ENCODE peak calls at places on chromosomes 13 and 19, in five cellular contexts. One of them, this sample, is unnamed.

GRCh38 chr13:113096052-113096744 is 9.4 kb upstream of the F7 start:
- DNase-seq in RWPE1: no peak
- DNase-seq in IMR-90: no peak
- DNase-seq in CD4-positive, alpha-beta T cell: no peak
- DNase-seq in CD8-positive, alpha-beta T cell: no peak
- DNase-seq in this sample: no peak

GRCh38 chr13:95113601-95114000 is 187.7 kb downstream of the ABCC4 start:
- DNase-seq in RWPE1: no peak
- DNase-seq in IMR-90: no peak
- DNase-seq in CD4-positive, alpha-beta T cell: no peak
- DNase-seq in CD8-positive, alpha-beta T cell: no peak
- DNase-seq in this sample: no peak

GRCh38 chr13:46962286-46962941 is 65.6 kb upstream of the HTR2A start:
- DNase-seq in RWPE1: peak
- DNase-seq in IMR-90: peak
- DNase-seq in CD4-positive, alpha-beta T cell: no peak
- DNase-seq in CD8-positive, alpha-beta T cell: no peak
- DNase-seq in this sample: no peak

GRCh38 chr13:49604570-49604969 is 19.2 kb upstream of the RCBTB1 start:
- DNase-seq in RWPE1: no peak
- DNase-seq in IMR-90: no peak
- DNase-seq in CD4-positive, alpha-beta T cell: no peak
- DNase-seq in CD8-positive, alpha-beta T cell: no peak
- DNase-seq in this sample: no peak

GRCh38 chr13:43376596-43376995 is 353.2 kb downstream of the DNAJC15 start:
- DNase-seq in RWPE1: no peak
- DNase-seq in IMR-90: no peak
- DNase-seq in CD4-positive, alpha-beta T cell: no peak
- DNase-seq in CD8-positive, alpha-beta T cell: no peak
- DNase-seq in this sample: no peak

GRCh38 chr13:24355103-24355502 is 45.7 kb downstream of the C1QTNF9 start:
- DNase-seq in RWPE1: no peak
- DNase-seq in IMR-90: no peak
- DNase-seq in CD4-positive, alpha-beta T cell: no peak
- DNase-seq in CD8-positive, alpha-beta T cell: no peak
- DNase-seq in this sample: no peak

GRCh38 chr19:925087-925911 is 536 bp upstream of the ARID3A start:
- DNase-seq in RWPE1: peak
- DNase-seq in IMR-90: peak
- DNase-seq in CD4-positive, alpha-beta T cell: peak
- DNase-seq in CD8-positive, alpha-beta T cell: peak
- DNase-seq in this sample: peak

GRCh38 chr19:45637890-45638667 is 1.1 kb downstream of the EML2 start:
- DNase-seq in RWPE1: peak
- DNase-seq in IMR-90: peak
- DNase-seq in CD4-positive, alpha-beta T cell: no peak
- DNase-seq in CD8-positive, alpha-beta T cell: no peak
- DNase-seq in this sample: no peak

GRCh38 chr13:51559916-51560315 is 24.3 kb upstream of the WDFY2 start:
- DNase-seq in RWPE1: no peak
- DNase-seq in IMR-90: no peak
- DNase-seq in CD4-positive, alpha-beta T cell: no peak
- DNase-seq in CD8-positive, alpha-beta T cell: no peak
- DNase-seq in this sample: no peak

GRCh38 chr13:113471844-113472243 is 18.6 kb upstream of the ADPRHL1 start:
- DNase-seq in RWPE1: no peak
- DNase-seq in IMR-90: no peak
- DNase-seq in CD4-positive, alpha-beta T cell: no peak
- DNase-seq in CD8-positive, alpha-beta T cell: no peak
- DNase-seq in this sample: no peak

GRCh38 chr19:6047741-6048231 is 62.5 kb downstream of the RFX2 start:
- DNase-seq in RWPE1: peak
- DNase-seq in IMR-90: peak
- DNase-seq in CD4-positive, alpha-beta T cell: no peak
- DNase-seq in CD8-positive, alpha-beta T cell: peak
- DNase-seq in this sample: no peak

GRCh38 chr19:40642757-40643325 is 41.7 kb downstream of the LTBP4 start:
- DNase-seq in RWPE1: no peak
- DNase-seq in IMR-90: no peak
- DNase-seq in CD4-positive, alpha-beta T cell: no peak
- DNase-seq in CD8-positive, alpha-beta T cell: no peak
- DNase-seq in this sample: no peak

GRCh38 chr13:41356788-41357187 is 45.7 kb downstream of the NAA16 start:
- DNase-seq in RWPE1: no peak
- DNase-seq in IMR-90: no peak
- DNase-seq in CD4-positive, alpha-beta T cell: peak
- DNase-seq in CD8-positive, alpha-beta T cell: peak
- DNase-seq in this sample: no peak

GRCh38 chr19:2478756-2479555 is 3.0 kb downstream of the GADD45B start:
- DNase-seq in RWPE1: no peak
- DNase-seq in IMR-90: peak
- DNase-seq in CD4-positive, alpha-beta T cell: peak
- DNase-seq in CD8-positive, alpha-beta T cell: peak
- DNase-seq in this sample: no peak

GRCh38 chr13:97715763-97716162 is 237.7 kb upstream of the IPO5 start:
- DNase-seq in RWPE1: no peak
- DNase-seq in IMR-90: no peak
- DNase-seq in CD4-positive, alpha-beta T cell: no peak
- DNase-seq in CD8-positive, alpha-beta T cell: no peak
- DNase-seq in this sample: no peak

GRCh38 chr13:31073859-31074718 is 87.6 kb downstream of the HSPH1 start:
- DNase-seq in RWPE1: no peak
- DNase-seq in IMR-90: peak
- DNase-seq in CD4-positive, alpha-beta T cell: no peak
- DNase-seq in CD8-positive, alpha-beta T cell: no peak
- DNase-seq in this sample: peak

GRCh38 chr13:93386191-93386590 is 159.6 kb downstream of the GPC6 start:
- DNase-seq in RWPE1: no peak
- DNase-seq in IMR-90: no peak
- DNase-seq in CD4-positive, alpha-beta T cell: no peak
- DNase-seq in CD8-positive, alpha-beta T cell: no peak
- DNase-seq in this sample: no peak

GRCh38 chr19:4371898-4372629 is 28.3 kb downstream of the SH3GL1 start:
- DNase-seq in RWPE1: no peak
- DNase-seq in IMR-90: no peak
- DNase-seq in CD4-positive, alpha-beta T cell: no peak
- DNase-seq in CD8-positive, alpha-beta T cell: no peak
- DNase-seq in this sample: no peak

GRCh38 chr19:4372630-4373367 is 27.5 kb downstream of the SH3GL1 start:
- DNase-seq in RWPE1: no peak
- DNase-seq in IMR-90: no peak
- DNase-seq in CD4-positive, alpha-beta T cell: no peak
- DNase-seq in CD8-positive, alpha-beta T cell: no peak
- DNase-seq in this sample: no peak

GRCh38 chr19:4369888-4370260 is 26.5 kb downstream of the MPND start:
- DNase-seq in RWPE1: peak
- DNase-seq in IMR-90: peak
- DNase-seq in CD4-positive, alpha-beta T cell: peak
- DNase-seq in CD8-positive, alpha-beta T cell: peak
- DNase-seq in this sample: no peak

GRCh38 chr19:4370418-4371041 is 27.2 kb downstream of the MPND start:
- DNase-seq in RWPE1: no peak
- DNase-seq in IMR-90: no peak
- DNase-seq in CD4-positive, alpha-beta T cell: no peak
- DNase-seq in CD8-positive, alpha-beta T cell: no peak
- DNase-seq in this sample: no peak

DNA sequence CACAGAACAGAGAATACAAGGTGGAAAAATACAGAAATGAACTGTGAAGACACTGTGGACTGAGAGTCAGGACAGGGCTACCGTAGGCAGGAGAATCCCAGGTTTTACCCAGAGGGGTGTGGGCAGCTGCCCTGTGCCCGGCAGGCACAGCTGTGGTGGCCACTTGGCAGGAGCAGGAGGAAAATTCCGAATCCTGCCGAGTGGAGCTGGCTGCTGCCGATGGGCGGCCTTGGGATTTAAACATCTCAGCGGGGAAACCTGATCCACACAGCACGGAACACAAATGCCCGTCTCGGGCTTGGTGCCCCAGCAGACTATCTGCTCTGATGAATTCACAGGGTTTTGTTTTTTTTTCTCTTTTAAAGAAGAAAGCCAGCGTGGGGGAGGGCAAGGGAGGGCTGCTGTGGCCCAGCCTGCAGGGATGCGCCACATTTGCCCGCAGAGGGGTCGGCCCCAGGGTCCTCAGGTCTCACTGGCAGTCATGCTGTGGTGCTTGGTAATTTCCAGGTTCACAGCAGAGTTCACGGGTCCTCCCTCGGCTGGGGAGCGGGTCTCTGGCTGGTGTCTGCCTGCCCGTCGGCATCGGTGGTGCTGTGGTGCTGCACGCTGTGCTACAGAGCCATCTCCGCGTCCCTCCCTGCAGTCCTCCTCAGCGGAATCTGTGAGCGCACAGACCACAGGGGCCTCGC is 28.0 kb downstream of the MPND start:
- DNase-seq in RWPE1: no peak
- DNase-seq in IMR-90: no peak
- DNase-seq in CD4-positive, alpha-beta T cell: no peak
- DNase-seq in CD8-positive, alpha-beta T cell: no peak
- DNase-seq in this sample: no peak
- TF ChIP-seq CTCF in RWPE1: no peak
- TF ChIP-seq CTCF in IMR-90: no peak
- TF ChIP-seq CTCF in CD4-positive, alpha-beta T cell: no peak
- TF ChIP-seq CTCF in CD8-positive, alpha-beta T cell: no peak
- TF ChIP-seq CTCF in this sample: no peak

GRCh38 chr13:39820606-39821005 is 165.1 kb downstream of the COG6 start:
- DNase-seq in RWPE1: no peak
- DNase-seq in IMR-90: no peak
- DNase-seq in CD4-positive, alpha-beta T cell: no peak
- DNase-seq in CD8-positive, alpha-beta T cell: no peak
- DNase-seq in this sample: no peak
- TF ChIP-seq CTCF in RWPE1: no peak
- TF ChIP-seq CTCF in IMR-90: no peak
- TF ChIP-seq CTCF in CD4-positive, alpha-beta T cell: no peak
- TF ChIP-seq CTCF in CD8-positive, alpha-beta T cell: no peak
- TF ChIP-seq CTCF in this sample: no peak

DNA sequence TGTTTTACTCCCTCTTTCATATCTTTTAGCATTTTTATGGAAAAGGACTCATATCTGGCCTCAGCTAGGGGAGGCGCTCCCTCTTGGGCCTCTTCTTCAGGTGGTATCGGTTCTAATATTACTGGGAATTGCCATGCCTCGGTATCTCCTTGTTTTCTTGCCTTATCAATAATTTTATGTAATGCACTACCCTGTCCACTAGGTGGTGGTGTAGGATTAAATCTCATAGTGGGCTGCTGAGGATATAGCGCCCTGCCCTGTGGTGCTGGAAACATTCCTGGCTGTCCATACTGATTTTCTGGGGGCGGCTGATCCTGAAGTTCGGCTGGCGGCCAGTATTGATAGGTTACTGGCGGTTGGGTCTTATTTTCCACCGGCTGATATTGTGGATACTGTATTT is 35.8 kb downstream of the ZNF420 start:
- DNase-seq in RWPE1: no peak
- DNase-seq in IMR-90: no peak
- DNase-seq in CD4-positive, alpha-beta T cell: no peak
- DNase-seq in CD8-positive, alpha-beta T cell: no peak
- DNase-seq in this sample: no peak
- TF ChIP-seq CTCF in RWPE1: no peak
- TF ChIP-seq CTCF in IMR-90: no peak
- TF ChIP-seq CTCF in CD4-positive, alpha-beta T cell: peak
- TF ChIP-seq CTCF in CD8-positive, alpha-beta T cell: no peak
- TF ChIP-seq CTCF in this sample: peak

DNA sequence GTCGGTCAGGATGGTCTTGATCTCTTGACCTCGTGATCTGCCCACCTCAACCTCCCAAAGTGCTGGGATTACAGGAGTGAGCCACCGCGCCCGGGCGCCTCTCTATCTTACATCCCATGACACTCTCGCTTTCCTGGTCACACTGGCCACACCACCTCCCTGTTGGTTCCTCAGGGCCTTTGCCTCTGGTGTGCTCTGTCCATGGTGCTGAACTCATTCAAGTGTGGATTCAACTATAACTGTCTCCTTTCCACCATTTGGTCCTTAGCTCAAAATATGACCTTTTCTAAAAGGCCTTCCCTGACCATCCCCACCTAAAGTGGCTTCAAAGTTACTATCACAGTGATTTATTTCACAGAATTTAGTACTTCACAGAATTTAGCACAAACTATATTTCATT is 3.7 kb upstream of the SMIM17 start:
- DNase-seq in RWPE1: no peak
- DNase-seq in IMR-90: peak
- DNase-seq in CD4-positive, alpha-beta T cell: no peak
- DNase-seq in CD8-positive, alpha-beta T cell: no peak
- DNase-seq in this sample: no peak
- TF ChIP-seq CTCF in RWPE1: no peak
- TF ChIP-seq CTCF in IMR-90: no peak
- TF ChIP-seq CTCF in CD4-positive, alpha-beta T cell: no peak
- TF ChIP-seq CTCF in CD8-positive, alpha-beta T cell: no peak
- TF ChIP-seq CTCF in this sample: no peak

DNA sequence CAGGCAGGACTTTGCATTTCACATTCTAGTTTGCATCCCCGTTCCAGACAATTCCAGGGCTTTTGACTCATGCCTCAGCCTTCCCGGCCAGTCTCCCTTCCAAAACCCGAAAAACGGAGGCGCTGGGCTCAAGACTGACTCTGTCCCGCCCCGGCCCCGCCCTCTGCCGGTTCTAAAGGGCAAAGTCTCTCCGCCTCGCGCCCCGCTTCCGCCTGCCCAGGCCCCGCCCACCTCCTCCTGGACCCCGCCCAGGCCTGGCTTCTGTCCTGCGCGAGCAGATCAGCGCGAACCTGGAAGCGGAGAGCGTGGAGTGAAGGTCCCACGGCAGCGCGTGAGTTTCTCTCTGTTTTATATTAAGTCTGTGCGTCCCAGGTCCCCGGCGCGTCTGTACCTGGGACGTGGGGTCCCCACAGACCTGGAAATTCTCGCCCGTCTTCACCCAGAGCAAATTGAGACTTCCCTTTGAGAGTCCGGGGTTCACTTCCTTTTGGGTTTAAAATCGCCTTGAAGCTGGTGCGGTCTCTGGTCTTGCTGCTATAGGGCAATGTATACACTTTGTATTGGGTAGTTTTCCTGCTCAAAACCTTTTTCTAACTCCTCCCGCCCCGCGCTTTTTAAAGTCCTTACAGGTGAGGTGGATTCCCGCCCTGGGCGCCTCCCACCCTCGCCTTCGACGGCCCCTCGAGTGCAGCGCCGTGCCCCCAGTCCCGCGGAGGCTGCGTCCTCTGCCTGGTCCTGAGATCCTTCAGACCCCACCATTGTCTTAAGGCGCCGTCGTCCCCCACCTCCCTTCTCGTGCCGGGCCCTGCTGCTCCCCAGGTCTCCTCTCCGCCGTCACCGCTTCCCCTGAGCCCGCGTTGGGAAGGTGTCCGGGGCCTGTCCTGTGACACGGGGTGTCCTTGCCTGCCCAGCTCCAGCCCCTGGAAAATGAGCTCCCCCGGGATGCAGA is 31.2 kb downstream of the ZNF701 start:
- DNase-seq in RWPE1: peak
- DNase-seq in IMR-90: peak
- DNase-seq in CD4-positive, alpha-beta T cell: peak
- DNase-seq in CD8-positive, alpha-beta T cell: peak
- DNase-seq in this sample: peak
- TF ChIP-seq CTCF in RWPE1: no peak
- TF ChIP-seq CTCF in IMR-90: peak
- TF ChIP-seq CTCF in CD4-positive, alpha-beta T cell: peak
- TF ChIP-seq CTCF in CD8-positive, alpha-beta T cell: peak
- TF ChIP-seq CTCF in this sample: peak

This sample was measured in GM12864.